ENCODE peak calls at places on chromosomes 13 and 19, in ten cellular contexts. One of them, this sample, is unnamed.

GRCh38 chr19:17327654-17328516 is 6.8 kb downstream of the ANO8 start:
- DNase-seq in iris pigment epithelial cell: no peak
- DNase-seq in omental fat pad: peak; percentile 43
- DNase-seq in NCI-H2029: no peak
- DNase-seq in NCI-H748 treated with DMSO at 0.1 percent for 48 hours: no peak
- DNase-seq in cardiac fibroblast: peak; percentile 68
- DNase-seq in AG04450: no peak
- DNase-seq in GM04503: no peak
- DNase-seq in activated CD8-positive, alpha-beta memory T cell treated with anti-CD3 and anti-CD28 coated beads, Interleukin-2, amount 50 U/mL, for 48 hours: peak; percentile 77
- DNase-seq in A549: no peak
- DNase-seq in this sample: no peak

GRCh38 chr13:47459512-47459911 is 541.6 kb downstream of the SUCLA2 start:
- DNase-seq in GM04503: no peak
- DNase-seq in NCI-H2029: no peak
- DNase-seq in activated CD8-positive, alpha-beta memory T cell treated with anti-CD3 and anti-CD28 coated beads, Interleukin-2, amount 50 U/mL, for 48 hours: no peak
- DNase-seq in AG04450: no peak
- DNase-seq in cardiac fibroblast: peak; percentile 61
- DNase-seq in omental fat pad: no peak
- DNase-seq in A549: no peak
- DNase-seq in iris pigment epithelial cell: peak; percentile 12
- DNase-seq in NCI-H748 treated with DMSO at 0.1 percent for 48 hours: no peak
- DNase-seq in this sample: no peak

GRCh38 chr19:45768644-45769053 is 403 bp downstream of the SIX5 start:
- DNase-seq in NCI-H748 treated with DMSO at 0.1 percent for 48 hours: no peak
- DNase-seq in cardiac fibroblast: peak; percentile 61
- DNase-seq in activated CD8-positive, alpha-beta memory T cell treated with anti-CD3 and anti-CD28 coated beads, Interleukin-2, amount 50 U/mL, for 48 hours: no peak
- DNase-seq in NCI-H2029: peak; percentile 28
- DNase-seq in omental fat pad: no peak
- DNase-seq in GM04503: no peak
- DNase-seq in iris pigment epithelial cell: peak; percentile 63
- DNase-seq in A549: peak; percentile 79
- DNase-seq in AG04450: no peak
- DNase-seq in this sample: peak; percentile 25

GRCh38 chr19:54451331-54451871 is 2.4 kb downstream of the LENG8 start:
- DNase-seq in iris pigment epithelial cell: peak; percentile 31
- DNase-seq in GM04503: no peak
- DNase-seq in activated CD8-positive, alpha-beta memory T cell treated with anti-CD3 and anti-CD28 coated beads, Interleukin-2, amount 50 U/mL, for 48 hours: peak; percentile 49
- DNase-seq in omental fat pad: no peak
- DNase-seq in NCI-H748 treated with DMSO at 0.1 percent for 48 hours: no peak
- DNase-seq in A549: no peak
- DNase-seq in AG04450: no peak
- DNase-seq in NCI-H2029: peak; percentile 52
- DNase-seq in cardiac fibroblast: no peak
- DNase-seq in this sample: no peak

GRCh38 chr19:19385900-19386339 is 19.6 kb upstream of the GATAD2A start:
- DNase-seq in NCI-H748 treated with DMSO at 0.1 percent for 48 hours: no peak
- DNase-seq in GM04503: no peak
- DNase-seq in omental fat pad: no peak
- DNase-seq in A549: no peak
- DNase-seq in NCI-H2029: peak; percentile 62
- DNase-seq in cardiac fibroblast: no peak
- DNase-seq in iris pigment epithelial cell: no peak
- DNase-seq in activated CD8-positive, alpha-beta memory T cell treated with anti-CD3 and anti-CD28 coated beads, Interleukin-2, amount 50 U/mL, for 48 hours: peak; percentile 82
- DNase-seq in AG04450: no peak
- DNase-seq in this sample: no peak

GRCh38 chr13:27965740-27966640 is 3.1 kb downstream of the CDX2 start:
- DNase-seq in GM04503: no peak
- DNase-seq in iris pigment epithelial cell: no peak
- DNase-seq in activated CD8-positive, alpha-beta memory T cell treated with anti-CD3 and anti-CD28 coated beads, Interleukin-2, amount 50 U/mL, for 48 hours: no peak
- DNase-seq in NCI-H2029: no peak
- DNase-seq in AG04450: no peak
- DNase-seq in NCI-H748 treated with DMSO at 0.1 percent for 48 hours: peak; percentile 45
- DNase-seq in omental fat pad: no peak
- DNase-seq in A549: no peak
- DNase-seq in cardiac fibroblast: no peak
- DNase-seq in this sample: no peak

GRCh38 chr13:32587774-32588165 is 1.5 kb downstream of the PDS5B start:
- DNase-seq in AG04450: no peak
- DNase-seq in omental fat pad: no peak
- DNase-seq in cardiac fibroblast: no peak
- DNase-seq in iris pigment epithelial cell: peak; percentile 46
- DNase-seq in A549: no peak
- DNase-seq in activated CD8-positive, alpha-beta memory T cell treated with anti-CD3 and anti-CD28 coated beads, Interleukin-2, amount 50 U/mL, for 48 hours: no peak
- DNase-seq in NCI-H2029: no peak
- DNase-seq in NCI-H748 treated with DMSO at 0.1 percent for 48 hours: peak; percentile 61
- DNase-seq in GM04503: no peak
- DNase-seq in this sample: no peak

GRCh38 chr13:50365683-50366391 is 350.6 kb downstream of the KCNRG start:
- DNase-seq in AG04450: no peak
- DNase-seq in A549: peak; percentile 59
- DNase-seq in iris pigment epithelial cell: peak; percentile 23
- DNase-seq in omental fat pad: no peak
- DNase-seq in activated CD8-positive, alpha-beta memory T cell treated with anti-CD3 and anti-CD28 coated beads, Interleukin-2, amount 50 U/mL, for 48 hours: no peak
- DNase-seq in NCI-H748 treated with DMSO at 0.1 percent for 48 hours: peak; percentile 99
- DNase-seq in cardiac fibroblast: no peak
- DNase-seq in GM04503: no peak
- DNase-seq in NCI-H2029: peak; percentile 69
- DNase-seq in this sample: no peak

GRCh38 chr13:32117696-32118095 is 86.1 kb downstream of the FRY start:
- DNase-seq in cardiac fibroblast: no peak
- DNase-seq in AG04450: no peak
- DNase-seq in activated CD8-positive, alpha-beta memory T cell treated with anti-CD3 and anti-CD28 coated beads, Interleukin-2, amount 50 U/mL, for 48 hours: no peak
- DNase-seq in omental fat pad: no peak
- DNase-seq in NCI-H748 treated with DMSO at 0.1 percent for 48 hours: no peak
- DNase-seq in A549: no peak
- DNase-seq in NCI-H2029: peak; percentile 40
- DNase-seq in iris pigment epithelial cell: peak; percentile 16
- DNase-seq in GM04503: no peak
- DNase-seq in this sample: no peak

GRCh38 chr13:113945857-113946408 is 27.9 kb downstream of the C13orf46 start:
- DNase-seq in NCI-H2029: no peak
- DNase-seq in activated CD8-positive, alpha-beta memory T cell treated with anti-CD3 and anti-CD28 coated beads, Interleukin-2, amount 50 U/mL, for 48 hours: no peak
- DNase-seq in A549: no peak
- DNase-seq in GM04503: no peak
- DNase-seq in AG04450: no peak
- DNase-seq in NCI-H748 treated with DMSO at 0.1 percent for 48 hours: no peak
- DNase-seq in omental fat pad: no peak
- DNase-seq in iris pigment epithelial cell: no peak
- DNase-seq in cardiac fibroblast: no peak
- DNase-seq in this sample: no peak

GRCh38 chr19:52451241-52451640 is 2.1 kb upstream of the ZNF578 start:
- DNase-seq in omental fat pad: no peak
- DNase-seq in A549: no peak
- DNase-seq in GM04503: no peak
- DNase-seq in cardiac fibroblast: no peak
- DNase-seq in activated CD8-positive, alpha-beta memory T cell treated with anti-CD3 and anti-CD28 coated beads, Interleukin-2, amount 50 U/mL, for 48 hours: no peak
- DNase-seq in AG04450: no peak
- DNase-seq in iris pigment epithelial cell: no peak
- DNase-seq in NCI-H748 treated with DMSO at 0.1 percent for 48 hours: no peak
- DNase-seq in NCI-H2029: no peak
- DNase-seq in this sample: no peak

This sample was measured in T1000.